ENCODE peak calls at places on chromosome 13, in ten cellular contexts. P, L, N, U, J, C, Z, E, B and S are unnamed samples.

GRCh38 chr13:26709461-26709860 is 51.1 kb downstream of the GPR12 start:
- DNase-seq in N (no peak), J (no peak), Z (no peak), P (no peak), E (no peak), L (no peak), U (no peak), C (no peak), B (no peak), S (no peak)

GRCh38 chr13:29937836-29938235 is 87.4 kb upstream of the UBL3 start:
- DNase-seq in E (no peak), J (no peak), C (peak), U (no peak), P (peak), Z (no peak), B (no peak), N (peak), L (no peak), S (peak)

GRCh38 chr13:22285867-22286632 is 615.2 kb downstream of the FGF9 start:
- DNase-seq in E (no peak), N (no peak), Z (no peak), P (no peak), U (no peak), L (no peak), J (no peak), C (no peak), B (no peak), S (no peak)

GRCh38 chr13:102948006-102948405 is 102.2 kb downstream of the ERCC5 start:
- DNase-seq in U (peak), N (no peak), B (no peak), J (no peak), L (no peak), Z (no peak), P (no peak), C (no peak), E (no peak), S (no peak)

GRCh38 chr13:110340812-110341444 is 33.8 kb downstream of the COL4A2 start:
- DNase-seq in U (no peak), L (no peak), C (peak), E (no peak), J (peak), B (no peak), N (peak), P (no peak), Z (peak), S (peak)

GRCh38 chr13:113669871-113670341 is 2.9 kb downstream of the GRK1 start:
- DNase-seq in B (no peak), C (no peak), J (peak), P (no peak), N (no peak), Z (no peak), U (no peak), L (peak), E (no peak), S (no peak)

GRCh38 chr13:51955281-51955771 is 55.9 kb downstream of the ATP7B start:
- DNase-seq in J (no peak), E (no peak), B (no peak), L (peak), C (no peak), Z (no peak), U (no peak), N (no peak), P (no peak), S (no peak)

GRCh38 chr13:25980255-25980654 is 71.6 kb downstream of the SHISA2 start:
- DNase-seq in L (no peak), C (no peak), B (no peak), N (no peak), E (no peak), U (peak), Z (no peak), J (no peak), P (no peak), S (no peak)

GRCh38 chr13:77267362-77267761 is 59.5 kb downstream of the MYCBP2 start:
- DNase-seq in J (no peak), L (no peak), E (no peak), U (no peak), B (no peak), Z (no peak), C (no peak), N (no peak), P (no peak), S (no peak)

GRCh38 chr13:99062593-99062992 is 84.7 kb upstream of the DOCK9 start:
- DNase-seq in J (no peak), U (no peak), N (no peak), E (peak), P (peak), C (no peak), L (no peak), Z (peak), B (no peak), S (no peak)

GRCh38 chr13:37686501-37686900 is 87.9 kb upstream of the POSTN start:
- DNase-seq in B (no peak), L (no peak), P (no peak), U (no peak), C (no peak), E (no peak), J (no peak), Z (no peak), N (no peak), S (no peak)

GRCh38 chr13:112431734-112432133 is 55.6 kb downstream of the SPACA7 start:
- DNase-seq in N (no peak), U (no peak), Z (no peak), L (no peak), B (no peak), J (no peak), C (no peak), P (no peak), E (no peak), S (no peak)

GRCh38 chr13:27038323-27038722 is 133.3 kb downstream of the USP12 start:
- DNase-seq in P (no peak), L (no peak), B (peak), N (no peak), E (peak), J (peak), C (no peak), U (no peak), Z (no peak), S (no peak)

GRCh38 chr13:60396783-60397692 is at the start of gene TDRD3:
- DNase-seq in P (peak), U (peak), E (peak), J (peak), N (peak), B (peak), L (peak), Z (peak), C (peak), S (peak)

GRCh38 chr13:41017153-41017552 is 2.0 kb downstream of the ELF1 start:
- DNase-seq in J (no peak), N (no peak), B (no peak), E (no peak), P (no peak), C (peak), Z (no peak), U (no peak), L (no peak), S (no peak)

GRCh38 chr13:69619651-69620050 is 488.0 kb upstream of the ATXN8OS start:
- DNase-seq in N (no peak), C (no peak), P (no peak), E (no peak), Z (no peak), L (no peak), J (no peak), U (no peak), B (no peak), S (no peak)